ENCODE peak calls at places on chromosomes 5 and 9, in nine cellular contexts. One of them, this sample, is unnamed.
A peak's percentile ranks its signal among the peaks of the same experiment; 100 is the strongest.

GRCh38 chr9:78054180-78054579 is 22.6 kb upstream of the GNAQ start:
- DNase-seq in suprapubic skin: no peak
- DNase-seq in HepG2: no peak
- DNase-seq in upper lobe of left lung: no peak
- DNase-seq in A549: no peak
- DNase-seq in esophagus muscularis mucosa: no peak
- DNase-seq in tibial nerve: no peak
- DNase-seq in transverse colon: peak; percentile 14
- DNase-seq in H1: no peak
- DNase-seq in this sample: no peak

GRCh38 chr5:60395712-60396329 is 304.1 kb downstream of the DEPDC1B start:
- DNase-seq in transverse colon: no peak
- DNase-seq in upper lobe of left lung: no peak
- DNase-seq in suprapubic skin: no peak
- DNase-seq in H1: no peak
- DNase-seq in A549: no peak
- DNase-seq in tibial nerve: no peak
- DNase-seq in HepG2: no peak
- DNase-seq in esophagus muscularis mucosa: no peak
- DNase-seq in this sample: no peak

GRCh38 chr5:7585807-7586206 is 189.9 kb downstream of the ADCY2 start:
- DNase-seq in A549: no peak
- DNase-seq in H1: no peak
- DNase-seq in tibial nerve: no peak
- DNase-seq in esophagus muscularis mucosa: no peak
- DNase-seq in suprapubic skin: no peak
- DNase-seq in HepG2: no peak
- DNase-seq in transverse colon: no peak
- DNase-seq in upper lobe of left lung: no peak
- DNase-seq in this sample: no peak

GRCh38 chr5:14476791-14477435 is 104.7 kb upstream of the OTULINL start:
- DNase-seq in A549: no peak
- DNase-seq in H1: no peak
- DNase-seq in esophagus muscularis mucosa: no peak
- DNase-seq in upper lobe of left lung: no peak
- DNase-seq in tibial nerve: no peak
- DNase-seq in HepG2: no peak
- DNase-seq in suprapubic skin: no peak
- DNase-seq in transverse colon: no peak
- DNase-seq in this sample: no peak

GRCh38 chr5:73826761-73827450 is 200.9 kb downstream of the ARHGEF28 start:
- DNase-seq in A549: peak; percentile 71
- DNase-seq in esophagus muscularis mucosa: no peak
- DNase-seq in transverse colon: no peak
- DNase-seq in upper lobe of left lung: no peak
- DNase-seq in H1: no peak
- DNase-seq in tibial nerve: no peak
- DNase-seq in HepG2: no peak
- DNase-seq in suprapubic skin: no peak
- DNase-seq in this sample: no peak

GRCh38 chr9:114202849-114203248 is 47.5 kb downstream of the COL27A1 start:
- DNase-seq in HepG2: no peak
- DNase-seq in A549: no peak
- DNase-seq in H1: no peak
- DNase-seq in upper lobe of left lung: no peak
- DNase-seq in tibial nerve: no peak
- DNase-seq in esophagus muscularis mucosa: no peak
- DNase-seq in transverse colon: no peak
- DNase-seq in suprapubic skin: no peak
- DNase-seq in this sample: no peak

GRCh38 chr5:78534148-78535009 is 114.2 kb downstream of the LHFPL2 start:
- DNase-seq in H1: no peak
- DNase-seq in HepG2: no peak
- DNase-seq in transverse colon: no peak
- DNase-seq in tibial nerve: no peak
- DNase-seq in A549: no peak
- DNase-seq in esophagus muscularis mucosa: no peak
- DNase-seq in upper lobe of left lung: peak; percentile 67
- DNase-seq in suprapubic skin: no peak
- DNase-seq in this sample: no peak

GRCh38 chr5:5178121-5178520 is 38.0 kb downstream of the ADAMTS16 start:
- DNase-seq in H1: no peak
- DNase-seq in upper lobe of left lung: no peak
- DNase-seq in HepG2: peak; percentile 30
- DNase-seq in transverse colon: no peak
- DNase-seq in A549: peak; percentile 18
- DNase-seq in suprapubic skin: no peak
- DNase-seq in tibial nerve: no peak
- DNase-seq in esophagus muscularis mucosa: peak; percentile 62
- DNase-seq in this sample: peak; percentile 59

GRCh38 chr9:76691761-76692313 is 72.4 kb upstream of the PCA3 start:
- DNase-seq in suprapubic skin: no peak
- DNase-seq in transverse colon: peak; percentile 38
- DNase-seq in tibial nerve: no peak
- DNase-seq in upper lobe of left lung: no peak
- DNase-seq in esophagus muscularis mucosa: no peak
- DNase-seq in H1: peak; percentile 45
- DNase-seq in HepG2: no peak
- DNase-seq in A549: no peak
- DNase-seq in this sample: no peak

GRCh38 chr5:128271859-128272446 is 188.4 kb downstream of the SLC12A2 start:
- DNase-seq in esophagus muscularis mucosa: no peak
- DNase-seq in A549: peak; percentile 58
- DNase-seq in upper lobe of left lung: no peak
- DNase-seq in transverse colon: no peak
- DNase-seq in suprapubic skin: no peak
- DNase-seq in HepG2: no peak
- DNase-seq in H1: no peak
- DNase-seq in tibial nerve: no peak
- DNase-seq in this sample: no peak

GRCh38 chr9:25442517-25442916 is 235.7 kb downstream of the TUSC1 start:
- DNase-seq in tibial nerve: no peak
- DNase-seq in A549: no peak
- DNase-seq in suprapubic skin: no peak
- DNase-seq in transverse colon: no peak
- DNase-seq in upper lobe of left lung: no peak
- DNase-seq in esophagus muscularis mucosa: no peak
- DNase-seq in H1: no peak
- DNase-seq in HepG2: no peak
- DNase-seq in this sample: no peak

GRCh38 chr5:6781711-6782110 is 68.5 kb downstream of the TENT4A start:
- DNase-seq in HepG2: no peak
- DNase-seq in transverse colon: no peak
- DNase-seq in suprapubic skin: no peak
- DNase-seq in A549: no peak
- DNase-seq in esophagus muscularis mucosa: no peak
- DNase-seq in tibial nerve: no peak
- DNase-seq in upper lobe of left lung: no peak
- DNase-seq in H1: no peak
- DNase-seq in this sample: no peak

GRCh38 chr9:133932176-133932575 is 59.9 kb downstream of the VAV2 start:
- DNase-seq in A549: no peak
- DNase-seq in upper lobe of left lung: peak; percentile 78
- DNase-seq in tibial nerve: no peak
- DNase-seq in H1: no peak
- DNase-seq in suprapubic skin: no peak
- DNase-seq in HepG2: no peak
- DNase-seq in transverse colon: no peak
- DNase-seq in esophagus muscularis mucosa: no peak
- DNase-seq in this sample: no peak

GRCh38 chr5:102561894-102562760 is 63.3 kb upstream of the SLCO6A1 start:
- DNase-seq in A549: peak; percentile 39
- DNase-seq in esophagus muscularis mucosa: no peak
- DNase-seq in H1: peak; percentile 82
- DNase-seq in upper lobe of left lung: no peak
- DNase-seq in suprapubic skin: no peak
- DNase-seq in HepG2: peak; percentile 39
- DNase-seq in tibial nerve: no peak
- DNase-seq in transverse colon: peak; percentile 11
- DNase-seq in this sample: no peak

GRCh38 chr5:58156977-58157701 is 302.7 kb downstream of the PLK2 start:
- DNase-seq in transverse colon: no peak
- DNase-seq in HepG2: no peak
- DNase-seq in upper lobe of left lung: no peak
- DNase-seq in esophagus muscularis mucosa: no peak
- DNase-seq in A549: no peak
- DNase-seq in H1: no peak
- DNase-seq in tibial nerve: no peak
- DNase-seq in suprapubic skin: no peak
- DNase-seq in this sample: no peak

DNA sequence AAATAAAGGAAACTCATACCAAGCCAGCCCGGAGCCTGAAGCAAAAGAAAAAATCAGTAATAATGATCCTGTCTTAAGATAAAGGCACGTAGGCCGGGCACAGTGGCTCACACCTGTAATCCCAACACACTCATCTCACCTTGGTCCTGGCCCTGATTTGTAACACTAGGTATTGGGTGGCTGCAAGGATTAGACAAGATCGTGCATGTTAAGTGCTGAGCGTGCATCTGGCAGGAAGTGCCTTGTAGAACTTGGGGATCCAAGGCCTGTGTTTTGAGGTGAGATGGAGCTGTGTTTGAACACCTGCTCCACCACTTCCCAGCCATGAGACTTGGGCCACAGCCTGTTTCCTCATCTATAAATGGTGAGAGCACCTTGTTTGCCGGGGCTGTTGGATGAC is 41.5 kb downstream of the SPRY4 start:
- DNase-seq in suprapubic skin: no peak
- DNase-seq in HepG2: no peak
- DNase-seq in transverse colon: no peak
- DNase-seq in esophagus muscularis mucosa: no peak
- DNase-seq in tibial nerve: no peak
- DNase-seq in A549: no peak
- DNase-seq in H1: no peak
- DNase-seq in upper lobe of left lung: no peak
- DNase-seq in this sample: no peak
- H3K9me3 ChIP-seq in suprapubic skin: no peaks in the 10 kb centered on the region
- H3K9me3 ChIP-seq in HepG2: no peaks in the 10 kb centered on the region
- H3K9me3 ChIP-seq in transverse colon: no peaks in the 10 kb centered on the region
- H3K9me3 ChIP-seq in esophagus muscularis mucosa: no peaks in the 10 kb centered on the region
- H3K9me3 ChIP-seq in tibial nerve: no peaks in the 10 kb centered on the region
- H3K9me3 ChIP-seq in A549: no peaks in the 10 kb centered on the region
- H3K9me3 ChIP-seq in H1: no peaks in the 10 kb centered on the region
- H3K9me3 ChIP-seq in upper lobe of left lung: no peaks in the 10 kb centered on the region
- H3K9me3 ChIP-seq in this sample: no peaks in the 10 kb centered on the region

GRCh38 chr5:37112383-37112991 is 136.7 kb downstream of the CPLANE1 start:
- DNase-seq in upper lobe of left lung: no peak
- DNase-seq in esophagus muscularis mucosa: no peak
- DNase-seq in A549: no peak
- DNase-seq in transverse colon: no peak
- DNase-seq in tibial nerve: no peak
- DNase-seq in H1: no peak
- DNase-seq in HepG2: no peak
- DNase-seq in suprapubic skin: no peak
- DNase-seq in this sample: no peak
- TF ChIP-seq EP300 in upper lobe of left lung: no peak
- TF ChIP-seq EP300 in esophagus muscularis mucosa: no peak
- TF ChIP-seq EP300 in A549: no peak
- TF ChIP-seq EP300 in transverse colon: no peak
- TF ChIP-seq EP300 in tibial nerve: no peak
- TF ChIP-seq EP300 in H1: no peak
- TF ChIP-seq EP300 in HepG2: no peak
- TF ChIP-seq EP300 in suprapubic skin: no peak
- TF ChIP-seq EP300 in this sample: no peak

DNA sequence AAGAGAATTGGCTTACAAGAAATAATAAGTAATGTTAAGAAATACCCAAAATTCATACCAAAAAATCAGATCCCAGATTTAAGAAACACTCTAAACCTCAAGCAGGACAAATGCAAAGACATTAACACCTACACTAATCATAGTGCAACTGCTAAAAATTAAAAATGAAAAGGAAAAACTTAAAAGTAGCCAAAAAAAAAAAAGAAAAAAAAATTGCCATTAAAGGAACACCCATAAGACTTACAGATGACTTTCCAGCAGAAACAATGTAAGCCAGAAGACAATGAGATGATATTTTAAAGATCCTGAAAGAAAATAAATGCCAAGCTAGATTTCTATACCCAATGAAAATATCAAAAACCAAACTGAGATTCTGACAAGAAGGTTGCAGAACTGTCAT is 101.5 kb downstream of the DENND1A start:
- DNase-seq in transverse colon: no peak
- DNase-seq in upper lobe of left lung: no peak
- DNase-seq in H1: no peak
- DNase-seq in HepG2: no peak
- DNase-seq in suprapubic skin: no peak
- DNase-seq in tibial nerve: no peak
- DNase-seq in esophagus muscularis mucosa: no peak
- DNase-seq in A549: peak; percentile 1
- DNase-seq in this sample: no peak
- H3K9me3 ChIP-seq in transverse colon: peaks cover 33% of the 10 kb centered on the region
- H3K9me3 ChIP-seq in upper lobe of left lung: peaks cover 15% of the 10 kb centered on the region
- H3K9me3 ChIP-seq in H1: peaks cover 7% of the 10 kb centered on the region
- H3K9me3 ChIP-seq in HepG2: peaks cover 20% of the 10 kb centered on the region
- H3K9me3 ChIP-seq in suprapubic skin: peaks cover 15% of the 10 kb centered on the region
- H3K9me3 ChIP-seq in tibial nerve: peaks cover 2% of the 10 kb centered on the region
- H3K9me3 ChIP-seq in esophagus muscularis mucosa: peaks cover 12% of the 10 kb centered on the region
- H3K9me3 ChIP-seq in A549: peaks cover 46% of the 10 kb centered on the region
- H3K9me3 ChIP-seq in this sample: peaks cover 17% of the 10 kb centered on the region

DNA sequence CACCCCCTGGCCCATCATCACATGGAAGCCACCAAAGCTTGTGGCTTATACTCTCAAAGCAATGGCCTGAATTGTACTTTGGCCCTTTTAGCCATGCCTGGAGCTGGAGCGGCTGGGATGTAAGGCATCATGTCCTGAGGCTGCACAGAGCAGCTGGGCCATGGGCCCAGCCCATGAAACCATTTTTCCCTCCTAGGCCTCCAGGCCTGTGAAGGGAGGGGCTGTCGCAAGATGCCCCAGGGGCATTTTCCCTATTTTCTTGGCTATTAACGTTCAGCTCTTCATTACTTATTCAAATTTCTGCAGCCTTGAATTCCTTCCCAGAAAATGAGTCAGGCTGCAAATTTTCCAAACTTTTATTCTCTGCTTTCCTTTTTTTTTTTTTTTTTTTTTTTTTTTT is 27.7 kb downstream of the FST start:
- DNase-seq in transverse colon: no peak
- DNase-seq in suprapubic skin: no peak
- DNase-seq in H1: no peak
- DNase-seq in HepG2: no peak
- DNase-seq in upper lobe of left lung: no peak
- DNase-seq in A549: no peak
- DNase-seq in tibial nerve: no peak
- DNase-seq in esophagus muscularis mucosa: no peak
- DNase-seq in this sample: no peak
- TF ChIP-seq EP300 in transverse colon: no peak
- TF ChIP-seq EP300 in suprapubic skin: no peak
- TF ChIP-seq EP300 in H1: no peak
- TF ChIP-seq EP300 in HepG2: no peak
- TF ChIP-seq EP300 in upper lobe of left lung: no peak
- TF ChIP-seq EP300 in A549: no peak
- TF ChIP-seq EP300 in tibial nerve: no peak
- TF ChIP-seq EP300 in esophagus muscularis mucosa: no peak
- TF ChIP-seq EP300 in this sample: no peak

GRCh38 chr5:96952946-96953730 is 17.3 kb downstream of the LNPEP start:
- DNase-seq in HepG2: no peak
- DNase-seq in A549: no peak
- DNase-seq in esophagus muscularis mucosa: no peak
- DNase-seq in tibial nerve: no peak
- DNase-seq in H1: no peak
- DNase-seq in suprapubic skin: no peak
- DNase-seq in upper lobe of left lung: no peak
- DNase-seq in transverse colon: no peak
- DNase-seq in this sample: no peak
- H3K9me3 ChIP-seq in HepG2: no peaks in the 10 kb centered on the region
- H3K9me3 ChIP-seq in A549: no peaks in the 10 kb centered on the region
- H3K9me3 ChIP-seq in esophagus muscularis mucosa: no peaks in the 10 kb centered on the region
- H3K9me3 ChIP-seq in tibial nerve: no peaks in the 10 kb centered on the region
- H3K9me3 ChIP-seq in H1: peaks cover 5% of the 10 kb centered on the region
- H3K9me3 ChIP-seq in suprapubic skin: no peaks in the 10 kb centered on the region
- H3K9me3 ChIP-seq in upper lobe of left lung: no peaks in the 10 kb centered on the region
- H3K9me3 ChIP-seq in transverse colon: no peaks in the 10 kb centered on the region
- H3K9me3 ChIP-seq in this sample: no peaks in the 10 kb centered on the region